ENCODE peak calls at places on chromosomes 1 and 21, in nine cellular contexts. Q, C, K, V, Y, M, H, T and N are unnamed samples. For H3K36me3, the result is how much of the 10 kb centered on the place peaks cover.

GRCh38 chr21:42837421-42838211 is 41.7 kb downstream of the WDR4 start:
- DNase-seq in M (no peak), T (no peak), Q (no peak), Y (no peak), K (no peak), V (no peak), C (no peak), H (no peak), N (no peak)

GRCh38 chr21:29477347-29477746 is 178.6 kb downstream of the BACH1 start:
- DNase-seq in M (no peak), C (no peak), T (no peak), Y (no peak), K (no peak), H (no peak), Q (no peak), V (no peak), N (no peak)

GRCh38 chr1:57843760-57844159 is 419.9 kb upstream of the DAB1 start:
- DNase-seq in Y (peak), Q (no peak), H (no peak), K (no peak), M (no peak), T (peak), C (no peak), V (no peak), N (no peak)

GRCh38 chr1:61448934-61449368 is 276.0 kb downstream of the TM2D1 start:
- DNase-seq in T (no peak), Q (no peak), K (no peak), C (no peak), H (peak), M (no peak), Y (peak), V (no peak), N (no peak)

GRCh38 chr21:35697321-35697808 is 363.0 kb downstream of the SETD4 start:
- DNase-seq in C (peak), H (peak), K (peak), V (no peak), M (peak), T (peak), Q (no peak), Y (peak), N (no peak)

GRCh38 chr1:171610385-171610784 is 11.7 kb upstream of the MYOCOS start:
- DNase-seq in T (no peak), V (no peak), K (no peak), M (no peak), H (no peak), C (no peak), Q (no peak), Y (peak), N (no peak)

GRCh38 chr1:227777646-227778045 is 37.8 kb upstream of the PRSS38 start:
- DNase-seq in Y (no peak), M (no peak), V (no peak), H (no peak), K (no peak), T (no peak), Q (no peak), C (no peak), N (no peak)

GRCh38 chr1:230621290-230622022 is 20.8 kb upstream of the COG2 start:
- DNase-seq in Q (no peak), M (no peak), C (no peak), H (no peak), V (no peak), Y (no peak), K (no peak), T (no peak), N (no peak)

GRCh38 chr1:38221006-38221649 is 174.5 kb upstream of the POU3F1 start:
- DNase-seq in C (no peak), H (no peak), K (no peak), T (peak), M (no peak), Y (peak), Q (no peak), V (no peak), N (no peak)

GRCh38 chr1:101188311-101188710 is 48.5 kb upstream of the S1PR1 start:
- DNase-seq in T (no peak), H (no peak), V (no peak), Y (peak), C (no peak), Q (peak), M (no peak), K (no peak), N (no peak)

GRCh38 chr1:95287078-95287477 is 53.1 kb downstream of the RWDD3 start:
- DNase-seq in H (no peak), V (peak), Y (no peak), T (no peak), M (no peak), K (no peak), C (no peak), Q (peak), N (no peak)
- TF ChIP-seq CTCF in H (no peak), V (peak), Y (no peak), T (no peak), M (no peak), K (peak), C (no peak), Q (peak), N (no peak)

DNA sequence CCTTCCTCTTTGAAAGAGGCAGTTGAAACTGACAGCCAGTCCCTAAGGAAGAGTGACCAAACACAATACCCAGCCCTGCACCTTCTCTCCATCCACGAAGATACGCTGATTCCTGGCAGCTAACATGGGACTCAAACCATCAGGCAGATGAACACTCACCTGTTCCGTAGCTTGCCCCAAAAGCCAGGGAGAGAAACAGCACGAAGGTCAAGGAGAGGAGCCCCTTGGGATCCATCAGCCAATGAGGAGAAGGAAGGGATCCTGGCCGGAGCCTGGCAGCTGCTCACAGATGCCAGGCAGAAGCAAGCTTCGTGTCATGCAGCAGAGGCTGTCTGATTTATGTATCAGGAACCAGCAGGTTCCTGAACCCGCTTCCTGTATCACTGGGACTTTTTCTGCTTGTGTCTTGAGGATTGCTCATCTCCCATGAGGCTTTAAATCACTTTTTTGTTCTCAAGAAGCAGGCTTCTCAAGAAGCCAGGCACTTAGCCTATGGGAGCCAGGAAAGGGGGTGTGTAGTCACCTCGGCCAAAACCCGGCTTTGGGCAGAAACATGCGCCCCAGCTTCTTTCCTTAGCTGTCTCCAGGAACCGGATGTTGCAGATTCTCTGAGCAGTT is at the start of gene SLAMF1:
- DNase-seq in T (no peak), Q (no peak), M (no peak), V (no peak), C (no peak), K (no peak), Y (peak), H (no peak), N (peak)
- H3K4me3 ChIP-seq in T (no peak), Q (no peak), M (no peak), V (no peak), C (no peak), K (no peak), Y (no peak), H (peak), N (peak)

GRCh38 chr1:201170533-201171062 is 16.3 kb upstream of the TMEM9 start:
- DNase-seq in H (peak), M (peak), V (peak), K (peak), Q (peak), C (peak), T (peak), Y (peak), N (peak)

GRCh38 chr1:201172336-201172735 is 18.1 kb upstream of the TMEM9 start:
- DNase-seq in Q (no peak), Y (no peak), K (no peak), H (no peak), C (no peak), V (no peak), M (no peak), T (no peak), N (no peak)

GRCh38 chr1:201173736-201174135 is 16.9 kb upstream of the IGFN1 start:
- DNase-seq in Q (peak), T (no peak), K (no peak), Y (no peak), V (no peak), C (no peak), H (no peak), M (no peak), N (no peak)

GRCh38 chr1:201171063-201172036 is 17.1 kb upstream of the TMEM9 start:
- DNase-seq in H (no peak), V (peak), T (peak), M (peak), K (peak), Y (no peak), C (no peak), Q (peak), N (peak)

GRCh38 chr1:201172999-201173610 is 17.5 kb upstream of the IGFN1 start:
- DNase-seq in M (no peak), H (no peak), T (peak), Y (peak), C (no peak), K (no peak), Q (peak), V (no peak), N (no peak)
- H3K36me3 ChIP-seq in M (under half), H (under half), T (under half), Y (under half), C (under half), K (under half), Q (under half), V (under half), N (under half)

GRCh38 chr21:44492572-44493385 is 37.5 kb downstream of the LRRC3 start:
- DNase-seq in Q (no peak), Y (peak), V (no peak), T (no peak), H (no peak), M (no peak), C (no peak), K (no peak), N (no peak)

GRCh38 chr21:44487831-44488230 is 32.5 kb downstream of the LRRC3 start:
- DNase-seq in V (peak), Q (peak), Y (no peak), K (no peak), M (no peak), T (peak), C (no peak), H (no peak), N (no peak)

GRCh38 chr21:44490816-44491215 is 35.5 kb downstream of the LRRC3 start:
- DNase-seq in K (no peak), Q (no peak), C (no peak), Y (no peak), M (no peak), V (no peak), T (no peak), H (no peak), N (no peak)

GRCh38 chr21:44490405-44490804 is 35.1 kb downstream of the LRRC3 start:
- DNase-seq in M (no peak), V (no peak), Y (no peak), C (no peak), K (no peak), H (no peak), Q (no peak), T (no peak), N (no peak)

GRCh38 chr21:44489962-44490361 is 34.7 kb downstream of the LRRC3 start:
- DNase-seq in C (no peak), V (no peak), T (no peak), K (no peak), Q (no peak), H (no peak), M (no peak), Y (no peak), N (no peak)
- TF ChIP-seq CTCF in C (no peak), V (peak), T (peak), K (no peak), Q (peak), H (no peak), M (no peak), Y (no peak), N (peak)

DNA sequence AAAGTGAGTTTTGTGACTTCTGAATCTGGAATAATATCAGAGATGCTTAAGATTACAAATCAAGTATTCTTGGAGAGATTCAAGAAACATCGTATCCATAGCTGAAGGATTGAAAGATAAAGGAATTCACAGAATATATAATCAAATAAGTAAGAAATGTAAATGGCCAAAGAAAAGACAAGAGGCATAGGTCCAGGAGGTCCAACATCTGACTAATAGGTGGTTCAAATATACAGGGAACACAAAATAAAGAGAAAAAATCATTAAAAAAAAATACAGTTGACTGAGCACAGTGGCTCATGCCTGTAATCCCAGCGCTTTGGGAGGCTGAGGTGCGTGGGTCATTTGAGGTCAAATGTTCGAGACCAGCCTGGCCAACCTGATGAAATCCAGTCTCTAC is 6.6 kb upstream of the MIS18A start:
- DNase-seq in Q (no peak), V (no peak), K (no peak), Y (no peak), C (no peak), T (no peak), M (no peak), H (no peak), N (no peak)
- H3K4me3 ChIP-seq in Q (no peak), V (no peak), K (no peak), Y (no peak), C (no peak), T (no peak), M (no peak), H (no peak), N (no peak)

GRCh38 chr1:116375884-116376733 is 3.1 kb downstream of the ATP1A1 start:
- DNase-seq in C (peak), V (peak), K (peak), H (peak), T (peak), Y (peak), Q (peak), M (peak), N (no peak)
- H3K36me3 ChIP-seq in C (under half), V (under half), K (under half), H (under half), T (under half), Y (under half), Q (under half), M (under half), N (under half)

GRCh38 chr1:149934326-149934725 is 2.4 kb downstream of the MTMR11 start:
- DNase-seq in V (no peak), Y (no peak), M (no peak), K (no peak), H (no peak), T (no peak), Q (no peak), C (no peak), N (no peak)

GRCh38 chr1:149940427-149940826 is 3.7 kb upstream of the MTMR11 start:
- DNase-seq in K (no peak), V (no peak), Y (no peak), Q (no peak), M (no peak), C (no peak), H (no peak), T (no peak), N (no peak)

GRCh38 chr1:149937779-149938178 is 1.1 kb upstream of the MTMR11 start:
- DNase-seq in T (no peak), Q (peak), H (no peak), C (no peak), K (no peak), Y (no peak), V (no peak), M (no peak), N (no peak)

GRCh38 chr1:149936076-149936991 is at the start of gene MTMR11:
- DNase-seq in V (no peak), K (no peak), Q (peak), Y (peak), T (no peak), M (peak), H (peak), C (no peak), N (no peak)

DNA sequence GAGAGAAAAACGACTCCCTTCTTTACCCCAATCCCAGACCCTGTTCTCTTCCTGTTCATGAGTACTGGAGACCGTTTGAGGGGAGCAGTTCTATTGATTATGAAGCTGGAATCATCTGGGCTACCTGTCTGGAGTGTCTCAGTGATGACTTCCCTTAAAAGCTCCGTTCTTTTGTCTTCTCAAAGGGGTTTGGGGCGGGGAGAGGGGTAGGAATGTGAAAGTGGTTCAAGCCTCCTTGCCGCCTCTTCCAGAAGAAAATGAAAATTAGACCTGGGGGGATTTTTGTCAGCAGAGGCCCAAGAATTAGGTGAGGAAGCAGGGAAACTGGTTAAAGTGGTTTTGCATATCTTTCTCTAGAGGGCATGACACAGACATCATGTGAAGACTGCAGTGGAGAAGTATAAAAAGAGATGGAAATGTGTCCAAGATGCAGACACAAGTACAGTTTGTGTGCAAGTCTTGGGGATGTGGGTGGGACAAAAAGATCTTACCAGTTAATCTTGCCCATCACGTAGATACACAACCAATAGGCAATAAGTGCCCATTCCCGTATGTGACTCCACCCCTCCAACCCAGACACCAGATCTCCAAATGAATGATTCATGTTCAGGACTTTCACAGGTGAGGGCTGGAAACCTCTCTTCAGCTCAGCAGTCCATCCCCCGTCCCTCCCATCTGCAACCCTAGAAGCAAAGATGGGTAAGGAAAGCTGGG is 470 bp upstream of the MTMR11 start:
- DNase-seq in T (no peak), Y (peak), Q (peak), H (no peak), M (peak), V (no peak), K (no peak), C (peak), N (no peak)
- TF ChIP-seq CTCF in T (peak), Y (no peak), Q (peak), H (no peak), M (no peak), V (no peak), K (no peak), C (no peak), N (no peak)

GRCh38 chr1:189499736-189500135 is 977.9 kb downstream of the BRINP3 start:
- DNase-seq in M (no peak), C (no peak), T (no peak), K (no peak), H (no peak), Q (no peak), Y (no peak), V (no peak), N (no peak)
- H3K4me3 ChIP-seq in M (no peak), C (no peak), T (no peak), K (no peak), H (no peak), Q (no peak), Y (no peak), V (no peak), N (no peak)

GRCh38 chr1:111439461-111440351 is 9.3 kb downstream of the WDR77 start:
- DNase-seq in Y (no peak), T (no peak), K (no peak), V (no peak), Q (no peak), C (no peak), M (no peak), H (no peak), N (no peak)

GRCh38 chr1:111444031-111444430 is 5.0 kb downstream of the WDR77 start:
- DNase-seq in M (no peak), C (no peak), V (no peak), Y (no peak), K (no peak), H (no peak), Q (no peak), T (no peak), N (no peak)

GRCh38 chr1:111441573-111442192 is 7.4 kb downstream of the WDR77 start:
- DNase-seq in Y (no peak), M (peak), T (no peak), C (no peak), Q (peak), V (peak), K (no peak), H (no peak), N (no peak)

GRCh38 chr1:111446967-111447892 is 1.8 kb downstream of the WDR77 start:
- DNase-seq in H (no peak), Q (no peak), V (no peak), T (no peak), C (no peak), K (no peak), M (no peak), Y (peak), N (no peak)

GRCh38 chr1:111442457-111442856 is 6.6 kb downstream of the WDR77 start:
- DNase-seq in V (no peak), T (no peak), Y (no peak), H (no peak), M (no peak), K (no peak), C (no peak), Q (no peak), N (no peak)
- H3K36me3 ChIP-seq in V (half or more), T (half or more), Y (half or more), H (half or more), M (under half), K (under half), C (under half), Q (half or more), N (under half)